ENCODE peak calls at places on chromosomes 4 and X, in four cellular contexts. B is GM12878, V is H1, F is K562. G is an unnamed sample.

GRCh38 chr4:61175495-61175894 is 24.6 kb upstream of the ADGRL3 start:
- DNase-seq in F (no peak), B (no peak), V (no peak), G (no peak)

GRCh38 chr4:86218721-86219481 is 141.0 kb downstream of the MAPK10 start:
- DNase-seq in B (no peak), F (no peak), V (no peak), G (no peak)

GRCh38 chr4:6568689-6569332 is 6.2 kb upstream of the MAN2B2 start:
- DNase-seq in V (no peak), F (no peak), B (no peak), G (peak)

GRCh38 chrX:1561164-1561563 is 24.2 kb upstream of the P2RY8 start:
- DNase-seq in B (no peak), V (no peak), F (no peak), G (no peak)

GRCh38 chr4:19026281-19026680 is 1004.7 kb upstream of the LCORL start:
- DNase-seq in F (no peak), B (no peak), V (no peak), G (no peak)

GRCh38 chr4:136796953-136797352 is 735.3 kb downstream of the PCDH18 start:
- DNase-seq in F (no peak), B (no peak), V (no peak), G (no peak)

GRCh38 chr4:35525192-35525978 is 718.9 kb downstream of the ARAP2 start:
- DNase-seq in F (no peak), V (peak), B (no peak), G (no peak)

GRCh38 chr4:33923469-33923868 is 2320.8 kb downstream of the ARAP2 start:
- DNase-seq in B (no peak), F (no peak), V (no peak), G (no peak)

GRCh38 chrX:103517246-103517645 is 2.0 kb downstream of the RAB40A start:
- DNase-seq in V (no peak), F (no peak), B (no peak), G (no peak)

GRCh38 chr4:166165829-166166420 is 292.9 kb downstream of the TLL1 start:
- DNase-seq in B (peak), F (peak), V (no peak), G (peak)

GRCh38 chrX:108468486-108468885 is 28.8 kb downstream of the COL4A5 start:
- DNase-seq in B (no peak), F (no peak), V (no peak), G (no peak)

GRCh38 chr4:150664935-150665334 is 83.0 kb downstream of the MAB21L2 start:
- DNase-seq in V (no peak), B (no peak), F (no peak), G (peak)

GRCh38 chr4:147843162-147843561 is 111.3 kb downstream of the ARHGAP10 start:
- DNase-seq in V (no peak), F (peak), B (no peak), G (peak)

GRCh38 chr4:147840846-147841732 is 109.2 kb downstream of the ARHGAP10 start:
- DNase-seq in F (no peak), B (peak), V (no peak), G (no peak)

GRCh38 chr4:147839651-147840050 is 107.8 kb downstream of the ARHGAP10 start:
- DNase-seq in F (no peak), B (no peak), V (no peak), G (no peak)

GRCh38 chr4:147839200-147839599 is 107.3 kb downstream of the ARHGAP10 start:
- DNase-seq in V (no peak), B (no peak), F (no peak), G (no peak)

GRCh38 chr4:147842573-147842972 is 110.7 kb downstream of the ARHGAP10 start:
- DNase-seq in V (no peak), B (no peak), F (peak), G (no peak)
- TF ChIP-seq EGR1 in V (no peak), B (no peak), F (peak), G (no peak)

GRCh38 chrX:26918633-26919032 is 544.5 kb downstream of the PPP4R3C start:
- DNase-seq in F (no peak), B (no peak), V (no peak), G (peak)
- TF ChIP-seq SRF in F (no peak), B (no peak), V (no peak), G (no peak)

GRCh38 chr4:1459664-1460511 is 53.6 kb upstream of the NKX1-1 start:
- DNase-seq in V (peak), B (no peak), F (no peak), G (no peak)

GRCh38 chr4:1462009-1462767 is 55.9 kb upstream of the NKX1-1 start:
- DNase-seq in V (no peak), B (no peak), F (no peak), G (no peak)

GRCh38 chr4:1460967-1461868 is 55.0 kb upstream of the NKX1-1 start:
- DNase-seq in B (no peak), F (no peak), V (peak), G (no peak)

GRCh38 chr4:1459081-1459480 is 52.8 kb upstream of the NKX1-1 start:
- DNase-seq in F (no peak), B (no peak), V (peak), G (no peak)

GRCh38 chr4:1458581-1458980 is 52.3 kb upstream of the NKX1-1 start:
- DNase-seq in V (peak), B (no peak), F (no peak), G (no peak)
- TF ChIP-seq EGR1 in V (no peak), B (no peak), F (no peak), G (no peak)

GRCh38 chr4:56981795-56982201 is 3.1 kb downstream of the POLR2B start:
- DNase-seq in V (no peak), B (no peak), F (no peak), G (no peak)

GRCh38 chr4:56990109-56990508 is 11.4 kb downstream of the POLR2B start:
- DNase-seq in V (no peak), F (no peak), B (no peak), G (no peak)

GRCh38 chr4:56986192-56986591 is 7.5 kb downstream of the POLR2B start:
- DNase-seq in F (no peak), B (no peak), V (no peak), G (no peak)

GRCh38 chr4:56986952-56987351 is 8.3 kb downstream of the POLR2B start:
- DNase-seq in F (no peak), V (no peak), B (no peak), G (no peak)
- TF ChIP-seq SRF in F (no peak), V (no peak), B (no peak), G (no peak)

GRCh38 chr4:13298655-13299054 is 185.5 kb downstream of the RAB28 start:
- DNase-seq in F (no peak), V (no peak), B (no peak), G (no peak)

GRCh38 chr4:13299343-13299742 is 184.8 kb downstream of the RAB28 start:
- DNase-seq in V (no peak), F (no peak), B (no peak), G (no peak)

GRCh38 chr4:13289391-13289790 is 194.7 kb downstream of the RAB28 start:
- DNase-seq in B (no peak), F (no peak), V (no peak), G (no peak)

GRCh38 chr4:13292372-13292771 is 191.8 kb downstream of the RAB28 start:
- DNase-seq in V (no peak), F (no peak), B (no peak), G (no peak)

DNA sequence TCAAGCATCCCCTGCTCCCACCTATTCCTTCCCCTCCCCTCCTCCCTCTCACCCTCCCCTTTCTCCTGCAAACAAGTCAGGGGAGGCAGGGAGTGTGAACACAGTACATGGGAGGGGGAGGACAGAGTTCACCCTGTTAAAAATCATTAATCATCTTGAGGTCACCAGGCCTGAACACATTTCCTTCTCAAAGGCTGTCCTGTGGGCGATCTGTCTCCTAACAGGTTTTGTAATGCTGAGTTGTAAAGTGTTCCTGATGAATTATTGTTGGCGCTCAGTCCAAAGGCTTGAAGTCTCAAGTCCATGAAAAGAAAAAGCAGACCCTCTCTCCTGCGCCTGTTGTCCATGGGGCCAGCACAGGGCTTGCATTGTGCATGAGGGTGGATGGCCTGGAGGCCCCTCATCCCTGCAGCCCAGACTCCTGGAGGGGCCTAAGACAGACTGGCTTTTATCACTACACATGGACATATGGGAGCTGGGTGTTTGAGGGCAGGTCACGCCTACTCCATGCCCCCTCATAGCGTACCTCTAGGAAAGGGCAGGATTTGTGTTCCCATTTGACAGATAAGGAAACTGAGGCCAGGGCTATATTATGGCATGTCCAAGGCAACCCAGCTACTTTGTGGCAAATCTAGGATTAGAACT is 189.1 kb downstream of the RAB28 start:
- DNase-seq in F (peak), V (no peak), B (no peak), G (no peak)
- TF ChIP-seq EGR1 in F (no peak), V (no peak), B (no peak), G (no peak)